ENCODE peak calls at places on chromosomes 5 and 9, in six cellular contexts. One of them, this sample, is unnamed.

GRCh38 chr9:106769331-106769730 is 93.6 kb upstream of the ZNF462 start:
- DNase-seq in DMS153: no peak
- DNase-seq in upper lobe of right lung: no peak
- DNase-seq in heart right ventricle: no peak
- DNase-seq in T follicular helper cell: no peak
- DNase-seq in GM12891: no peak
- DNase-seq in this sample: no peak

GRCh38 chr9:17005085-17005484 is 129.8 kb upstream of the CNTLN start:
- DNase-seq in heart right ventricle: peak; percentile 25
- DNase-seq in T follicular helper cell: no peak
- DNase-seq in upper lobe of right lung: no peak
- DNase-seq in DMS153: peak; percentile 44
- DNase-seq in GM12891: no peak
- DNase-seq in this sample: no peak

GRCh38 chr9:94096819-94097577 is 12.7 kb downstream of the PTPDC1 start:
- DNase-seq in GM12891: no peak
- DNase-seq in heart right ventricle: no peak
- DNase-seq in upper lobe of right lung: no peak
- DNase-seq in T follicular helper cell: no peak
- DNase-seq in DMS153: no peak
- DNase-seq in this sample: no peak

GRCh38 chr5:176664886-176665285 is 17.6 kb downstream of the TSPAN17 start:
- DNase-seq in DMS153: no peak
- DNase-seq in upper lobe of right lung: no peak
- DNase-seq in GM12891: no peak
- DNase-seq in heart right ventricle: no peak
- DNase-seq in T follicular helper cell: no peak
- DNase-seq in this sample: no peak

GRCh38 chr5:27473300-27474053 is 435.1 kb upstream of the CDH9 start:
- DNase-seq in upper lobe of right lung: no peak
- DNase-seq in heart right ventricle: no peak
- DNase-seq in DMS153: no peak
- DNase-seq in GM12891: no peak
- DNase-seq in T follicular helper cell: no peak
- DNase-seq in this sample: no peak

GRCh38 chr9:7105095-7105494 is 347.3 kb downstream of the KDM4C start:
- DNase-seq in DMS153: no peak
- DNase-seq in heart right ventricle: no peak
- DNase-seq in T follicular helper cell: no peak
- DNase-seq in GM12891: no peak
- DNase-seq in upper lobe of right lung: no peak
- DNase-seq in this sample: no peak

GRCh38 chr5:176386491-176386890 is 1.9 kb downstream of the NOP16 start:
- DNase-seq in DMS153: no peak
- DNase-seq in T follicular helper cell: no peak
- DNase-seq in GM12891: no peak
- DNase-seq in upper lobe of right lung: no peak
- DNase-seq in heart right ventricle: no peak
- DNase-seq in this sample: no peak

GRCh38 chr9:134449180-134449916 is 123.1 kb downstream of the RXRA start:
- DNase-seq in upper lobe of right lung: peak; percentile 92
- DNase-seq in DMS153: peak; percentile 71
- DNase-seq in T follicular helper cell: peak; percentile 76
- DNase-seq in heart right ventricle: peak; percentile 87
- DNase-seq in GM12891: peak; percentile 96
- DNase-seq in this sample: peak; percentile 71

GRCh38 chr5:178112545-178112944 is 787 bp upstream of the N4BP3 start:
- DNase-seq in GM12891: no peak
- DNase-seq in heart right ventricle: no peak
- DNase-seq in upper lobe of right lung: no peak
- DNase-seq in T follicular helper cell: no peak
- DNase-seq in DMS153: no peak
- DNase-seq in this sample: no peak

GRCh38 chr5:122492675-122493074 is 180.6 kb downstream of the SNCAIP start:
- DNase-seq in heart right ventricle: no peak
- DNase-seq in upper lobe of right lung: no peak
- DNase-seq in T follicular helper cell: no peak
- DNase-seq in DMS153: no peak
- DNase-seq in GM12891: no peak
- DNase-seq in this sample: no peak

GRCh38 chr5:1951165-1951816 is 68.6 kb upstream of the IRX4 start:
- DNase-seq in T follicular helper cell: no peak
- DNase-seq in heart right ventricle: no peak
- DNase-seq in GM12891: no peak
- DNase-seq in DMS153: no peak
- DNase-seq in upper lobe of right lung: peak; percentile 33
- DNase-seq in this sample: no peak

GRCh38 chr9:70257991-70258691 is 637 bp upstream of the SMC5 start:
- DNase-seq in T follicular helper cell: no peak
- DNase-seq in DMS153: peak; percentile 61
- DNase-seq in GM12891: peak; percentile 7
- DNase-seq in upper lobe of right lung: peak; percentile 88
- DNase-seq in heart right ventricle: no peak
- DNase-seq in this sample: no peak

GRCh38 chr5:96901384-96901783 is 25.1 kb downstream of the ERAP2 start:
- DNase-seq in GM12891: no peak
- DNase-seq in T follicular helper cell: no peak
- DNase-seq in upper lobe of right lung: no peak
- DNase-seq in DMS153: no peak
- DNase-seq in heart right ventricle: no peak
- DNase-seq in this sample: no peak

GRCh38 chr9:129998491-129999122 is 44.4 kb downstream of the FNBP1 start:
- DNase-seq in upper lobe of right lung: no peak
- DNase-seq in GM12891: no peak
- DNase-seq in T follicular helper cell: no peak
- DNase-seq in DMS153: no peak
- DNase-seq in heart right ventricle: no peak
- DNase-seq in this sample: no peak

This sample was measured in T-helper 22 cell.